ENCODE peak calls at places on chromosome 22, in nine cellular contexts. U, B, M, J, T, X, I, E and P are unnamed samples.

GRCh38 chr22:37199839-37200161 is 11.8 kb upstream of the C1QTNF6 start:
- DNase-seq in U (no peak), B (no peak), M (no peak), J (no peak), T (no peak), X (no peak), I (no peak), E (no peak), P (no peak)

GRCh38 chr22:48234011-48234410 is 1471.6 kb downstream of the TBC1D22A start:
- DNase-seq in U (no peak), B (no peak), M (peak), J (no peak), T (no peak), X (no peak), I (no peak), E (no peak), P (no peak)

GRCh38 chr22:45072322-45072903 is 62.6 kb upstream of the PHF21B start:
- DNase-seq in U (peak), B (no peak), M (peak), J (no peak), T (no peak), X (no peak), I (no peak), E (peak), P (no peak)

GRCh38 chr22:29621761-29622526 is 18.5 kb downstream of the NF2 start:
- DNase-seq in U (peak), B (no peak), M (peak), J (no peak), T (no peak), X (peak), I (no peak), E (peak), P (peak)

GRCh38 chr22:31757265-31757664 is 3.4 kb downstream of the DEPDC5 start:
- DNase-seq in U (no peak), B (no peak), M (no peak), J (no peak), T (no peak), X (no peak), I (no peak), E (no peak), P (no peak)

GRCh38 chr22:48845356-48845936 is 982.2 kb downstream of the BRD1 start:
- DNase-seq in U (no peak), B (no peak), M (no peak), J (no peak), T (no peak), X (no peak), I (no peak), E (no peak), P (no peak)

GRCh38 chr22:24413726-24414385 is 13.5 kb upstream of the ADORA2A start:
- DNase-seq in U (no peak), B (no peak), M (no peak), J (no peak), T (no peak), X (no peak), I (no peak), E (no peak), P (no peak)

GRCh38 chr22:43478621-43479285 is 66.9 kb downstream of the MPPED1 start:
- DNase-seq in U (no peak), B (no peak), M (no peak), J (no peak), T (no peak), X (no peak), I (no peak), E (no peak), P (no peak)

GRCh38 chr22:49930596-49931412 is 12.4 kb downstream of the CRELD2 start:
- DNase-seq in U (peak), B (peak), M (peak), J (peak), T (peak), X (no peak), I (peak), E (peak), P (peak)

GRCh38 chr22:19932367-19933206 is 9.0 kb upstream of the COMT start:
- DNase-seq in U (no peak), B (no peak), M (no peak), J (no peak), T (peak), X (no peak), I (no peak), E (no peak), P (no peak)

GRCh38 chr22:44615602-44616180 is 86.3 kb upstream of the PRR5 start:
- DNase-seq in U (no peak), B (no peak), M (no peak), J (no peak), T (no peak), X (no peak), I (no peak), E (no peak), P (no peak)

GRCh38 chr22:31893460-31893859 is 50.9 kb upstream of the YWHAH start:
- DNase-seq in U (no peak), B (no peak), M (no peak), J (peak), T (no peak), X (no peak), I (no peak), E (no peak), P (no peak)

GRCh38 chr22:48811885-48812284 is 1015.8 kb downstream of the BRD1 start:
- DNase-seq in U (no peak), B (no peak), M (no peak), J (no peak), T (no peak), X (no peak), I (no peak), E (no peak), P (no peak)

GRCh38 chr22:27510024-27510423 is 291.5 kb downstream of the MN1 start:
- DNase-seq in U (no peak), B (no peak), M (no peak), J (no peak), T (no peak), X (no peak), I (no peak), E (no peak), P (no peak)

GRCh38 chr22:35212996-35213395 is 44.3 kb upstream of the HMGXB4 start:
- DNase-seq in U (no peak), B (no peak), M (no peak), J (no peak), T (no peak), X (no peak), I (no peak), E (no peak), P (no peak)

GRCh38 chr22:29912141-29912540 is 29.2 kb downstream of the MTMR3 start:
- DNase-seq in U (no peak), B (no peak), M (no peak), J (no peak), T (no peak), X (no peak), I (no peak), E (no peak), P (no peak)

GRCh38 chr22:50009765-50010675 is 2.5 kb downstream of the IL17REL start:
- DNase-seq in U (no peak), B (no peak), M (no peak), J (no peak), T (no peak), X (no peak), I (no peak), E (no peak), P (no peak)

GRCh38 chr22:31846161-31847115 is 92.6 kb downstream of the DEPDC5 start:
- DNase-seq in U (peak), B (peak), M (no peak), J (no peak), T (no peak), X (peak), I (no peak), E (no peak), P (no peak)

GRCh38 chr22:20728523-20729190 is 45.3 kb upstream of the SERPIND1 start:
- DNase-seq in U (no peak), B (no peak), M (no peak), J (no peak), T (no peak), X (no peak), I (no peak), E (no peak), P (no peak)

GRCh38 chr22:17868771-17869170 is 94.5 kb upstream of the BID start:
- DNase-seq in U (no peak), B (no peak), M (no peak), J (no peak), T (peak), X (no peak), I (no peak), E (no peak), P (no peak)

GRCh38 chr22:28344893-28345292 is 334.7 kb downstream of the TTC28 start:
- DNase-seq in U (peak), B (no peak), M (no peak), J (no peak), T (no peak), X (no peak), I (no peak), E (no peak), P (no peak)

GRCh38 chr22:42754658-42755057 is 34.0 kb upstream of the A4GALT start:
- DNase-seq in U (peak), B (no peak), M (peak), J (no peak), T (no peak), X (no peak), I (no peak), E (peak), P (no peak)

GRCh38 chr22:36546092-36546804 is 17.3 kb upstream of the EIF3D start:
- DNase-seq in U (peak), B (peak), M (peak), J (peak), T (peak), X (no peak), I (no peak), E (peak), P (no peak)